ENCODE peak calls at places on chromosomes 1 and 21, in five cellular contexts. One of them, this sample, is unnamed.
A peak's percentile ranks its signal among the peaks of the same experiment; 100 is the strongest.

GRCh38 chr1:145879775-145880174 is 5.9 kb downstream of the ANKRD35 start:
- DNase-seq in BE2C: no peak
- DNase-seq in HFFc6: no peak
- DNase-seq in head of caudate nucleus: no peak
- DNase-seq in activated T-cell treated with anti-CD3 and anti-CD28 coated beads, Interleukin-2, amount 50 U/mL, for 72 hours: no peak
- DNase-seq in this sample: peak; percentile 18

GRCh38 chr1:212513586-212513985 is 80.9 kb downstream of the NENF start:
- DNase-seq in BE2C: no peak
- DNase-seq in HFFc6: no peak
- DNase-seq in head of caudate nucleus: no peak
- DNase-seq in activated T-cell treated with anti-CD3 and anti-CD28 coated beads, Interleukin-2, amount 50 U/mL, for 72 hours: no peak
- DNase-seq in this sample: no peak

GRCh38 chr21:46117586-46118304 is 19.8 kb downstream of the COL6A2 start:
- DNase-seq in HFFc6: no peak
- DNase-seq in BE2C: peak; percentile 5
- DNase-seq in head of caudate nucleus: peak; percentile 1
- DNase-seq in activated T-cell treated with anti-CD3 and anti-CD28 coated beads, Interleukin-2, amount 50 U/mL, for 72 hours: no peak
- DNase-seq in this sample: no peak

GRCh38 chr21:27555996-27556395 is 589.1 kb upstream of the ADAMTS5 start:
- DNase-seq in head of caudate nucleus: no peak
- DNase-seq in activated T-cell treated with anti-CD3 and anti-CD28 coated beads, Interleukin-2, amount 50 U/mL, for 72 hours: no peak
- DNase-seq in HFFc6: peak; percentile 18
- DNase-seq in BE2C: no peak
- DNase-seq in this sample: no peak

GRCh38 chr1:117116784-117117130 is 4.8 kb downstream of the TRIM45 start:
- DNase-seq in HFFc6: no peak
- DNase-seq in head of caudate nucleus: no peak
- DNase-seq in activated T-cell treated with anti-CD3 and anti-CD28 coated beads, Interleukin-2, amount 50 U/mL, for 72 hours: no peak
- DNase-seq in BE2C: no peak
- DNase-seq in this sample: no peak

GRCh38 chr1:180841460-180841859 is 71.2 kb upstream of the KIAA1614 start:
- DNase-seq in head of caudate nucleus: no peak
- DNase-seq in BE2C: no peak
- DNase-seq in HFFc6: no peak
- DNase-seq in activated T-cell treated with anti-CD3 and anti-CD28 coated beads, Interleukin-2, amount 50 U/mL, for 72 hours: no peak
- DNase-seq in this sample: no peak

GRCh38 chr1:16208270-16208987 is 4.0 kb downstream of the ARHGEF19 start:
- DNase-seq in HFFc6: peak; percentile 12
- DNase-seq in activated T-cell treated with anti-CD3 and anti-CD28 coated beads, Interleukin-2, amount 50 U/mL, for 72 hours: no peak
- DNase-seq in head of caudate nucleus: no peak
- DNase-seq in BE2C: peak; percentile 75
- DNase-seq in this sample: no peak

GRCh38 chr1:234125283-234125682 is 220.8 kb downstream of the SLC35F3 start:
- DNase-seq in head of caudate nucleus: no peak
- DNase-seq in BE2C: peak; percentile 68
- DNase-seq in HFFc6: no peak
- DNase-seq in activated T-cell treated with anti-CD3 and anti-CD28 coated beads, Interleukin-2, amount 50 U/mL, for 72 hours: peak; percentile 61
- DNase-seq in this sample: peak; percentile 87

GRCh38 chr1:173477286-173478098 is at the start of gene PRDX6:
- DNase-seq in head of caudate nucleus: peak; percentile 88
- DNase-seq in BE2C: no peak
- DNase-seq in HFFc6: no peak
- DNase-seq in activated T-cell treated with anti-CD3 and anti-CD28 coated beads, Interleukin-2, amount 50 U/mL, for 72 hours: peak; percentile 87
- DNase-seq in this sample: peak; percentile 78

GRCh38 chr1:233359431-233359830 is 31.9 kb downstream of the MAP3K21 start:
- DNase-seq in head of caudate nucleus: no peak
- DNase-seq in HFFc6: no peak
- DNase-seq in BE2C: no peak
- DNase-seq in activated T-cell treated with anti-CD3 and anti-CD28 coated beads, Interleukin-2, amount 50 U/mL, for 72 hours: no peak
- DNase-seq in this sample: no peak

GRCh38 chr21:29277442-29277841 is 21.3 kb upstream of the BACH1 start:
- DNase-seq in HFFc6: no peak
- DNase-seq in activated T-cell treated with anti-CD3 and anti-CD28 coated beads, Interleukin-2, amount 50 U/mL, for 72 hours: no peak
- DNase-seq in BE2C: no peak
- DNase-seq in head of caudate nucleus: no peak
- DNase-seq in this sample: no peak

GRCh38 chr1:202105571-202106339 is 17.0 kb upstream of the GPR37L1 start:
- DNase-seq in activated T-cell treated with anti-CD3 and anti-CD28 coated beads, Interleukin-2, amount 50 U/mL, for 72 hours: no peak
- DNase-seq in HFFc6: peak; percentile 25
- DNase-seq in BE2C: peak; percentile 77
- DNase-seq in head of caudate nucleus: no peak
- DNase-seq in this sample: peak; percentile 96

GRCh38 chr1:180912211-180912800 is 391 bp upstream of the KIAA1614 start:
- DNase-seq in activated T-cell treated with anti-CD3 and anti-CD28 coated beads, Interleukin-2, amount 50 U/mL, for 72 hours: no peak
- DNase-seq in HFFc6: peak; percentile 23
- DNase-seq in head of caudate nucleus: no peak
- DNase-seq in BE2C: no peak
- DNase-seq in this sample: no peak

GRCh38 chr1:158060001-158060400 is 66.6 kb downstream of the KIRREL1 start:
- DNase-seq in BE2C: no peak
- DNase-seq in head of caudate nucleus: no peak
- DNase-seq in activated T-cell treated with anti-CD3 and anti-CD28 coated beads, Interleukin-2, amount 50 U/mL, for 72 hours: no peak
- DNase-seq in HFFc6: no peak
- DNase-seq in this sample: peak; percentile 86

GRCh38 chr1:28112388-28113311 is 24.2 kb upstream of the EYA3 start:
- DNase-seq in BE2C: no peak
- DNase-seq in activated T-cell treated with anti-CD3 and anti-CD28 coated beads, Interleukin-2, amount 50 U/mL, for 72 hours: peak; percentile 11
- DNase-seq in HFFc6: peak; percentile 89
- DNase-seq in head of caudate nucleus: peak; percentile 42
- DNase-seq in this sample: peak; percentile 21

GRCh38 chr1:226223786-226224244 is 351 bp downstream of the MIXL1 start:
- DNase-seq in activated T-cell treated with anti-CD3 and anti-CD28 coated beads, Interleukin-2, amount 50 U/mL, for 72 hours: peak; percentile 38
- DNase-seq in HFFc6: no peak
- DNase-seq in BE2C: peak; percentile 38
- DNase-seq in head of caudate nucleus: no peak
- DNase-seq in this sample: peak; percentile 46

GRCh38 chr1:31977361-31978131 is 36.1 kb upstream of the KHDRBS1 start:
- DNase-seq in HFFc6: peak; percentile 51
- DNase-seq in head of caudate nucleus: no peak
- DNase-seq in BE2C: peak; percentile 55
- DNase-seq in activated T-cell treated with anti-CD3 and anti-CD28 coated beads, Interleukin-2, amount 50 U/mL, for 72 hours: no peak
- DNase-seq in this sample: peak; percentile 87

GRCh38 chr1:64686828-64687724 is 57.8 kb upstream of the RAVER2 start:
- DNase-seq in HFFc6: peak; percentile 36
- DNase-seq in activated T-cell treated with anti-CD3 and anti-CD28 coated beads, Interleukin-2, amount 50 U/mL, for 72 hours: peak; percentile 19
- DNase-seq in head of caudate nucleus: no peak
- DNase-seq in BE2C: peak; percentile 19
- DNase-seq in this sample: peak; percentile 23

GRCh38 chr1:66247415-66248208 is 286.3 kb upstream of the SGIP1 start:
- DNase-seq in head of caudate nucleus: no peak
- DNase-seq in BE2C: no peak
- DNase-seq in activated T-cell treated with anti-CD3 and anti-CD28 coated beads, Interleukin-2, amount 50 U/mL, for 72 hours: peak; percentile 66
- DNase-seq in HFFc6: no peak
- DNase-seq in this sample: no peak

GRCh38 chr1:52631759-52632331 is 1.1 kb upstream of the SHISAL2A start:
- DNase-seq in head of caudate nucleus: no peak
- DNase-seq in HFFc6: no peak
- DNase-seq in activated T-cell treated with anti-CD3 and anti-CD28 coated beads, Interleukin-2, amount 50 U/mL, for 72 hours: no peak
- DNase-seq in BE2C: peak; percentile 12
- DNase-seq in this sample: no peak

GRCh38 chr1:234943801-234944402 is 184.7 kb downstream of the TOMM20 start:
- DNase-seq in activated T-cell treated with anti-CD3 and anti-CD28 coated beads, Interleukin-2, amount 50 U/mL, for 72 hours: no peak
- DNase-seq in BE2C: no peak
- DNase-seq in head of caudate nucleus: no peak
- DNase-seq in HFFc6: no peak
- DNase-seq in this sample: no peak